ENCODE peak calls at places on chromosomes 11 and 22, in eight cellular contexts. Q is GM23248; T is adipocyte; N is brain microvascular endothelial cell; G is CD8-positive, alpha-beta memory T cell; W is mesendoderm; S is sigmoid colon; A is neuronal stem cell. U is an unnamed sample. For H3K36me3, the result is how much of the 10 kb centered on the place peaks cover.

GRCh38 chr11:122004446-122004845 is 111.6 kb downstream of the BLID start:
- DNase-seq in Q (no peak), T (no peak), N (no peak), G (no peak), W (no peak), S (no peak), A (no peak), U (no peak)

GRCh38 chr22:19961868-19962245 is 20.2 kb upstream of the TXNRD2 start:
- DNase-seq in Q (no peak), T (no peak), N (no peak), G (no peak), W (no peak), S (no peak), A (no peak), U (no peak)

GRCh38 chr11:35275808-35276170 is 136.8 kb downstream of the CD44 start:
- DNase-seq in Q (peak), T (peak), N (no peak), G (no peak), W (no peak), S (no peak), A (no peak), U (no peak)

GRCh38 chr22:46289244-46289891 is 7.3 kb upstream of the GTSE1 start:
- DNase-seq in Q (no peak), T (no peak), N (no peak), G (no peak), W (no peak), S (no peak), A (no peak), U (no peak)

GRCh38 chr11:441418-442274 is at the start of gene ANO9:
- DNase-seq in Q (no peak), T (no peak), N (no peak), G (peak), W (peak), S (no peak), A (no peak), U (no peak)

GRCh38 chr11:13052130-13052541 is 43.0 kb downstream of the RASSF10 start:
- DNase-seq in Q (no peak), T (no peak), N (no peak), G (no peak), W (peak), S (no peak), A (no peak), U (no peak)

GRCh38 chr11:2841411-2842190 is 44.0 kb downstream of the CDKN1C start:
- DNase-seq in Q (no peak), T (no peak), N (no peak), G (no peak), W (no peak), S (no peak), A (no peak), U (no peak)

GRCh38 chr11:15114501-15115475 is at the start of gene INSC:
- DNase-seq in Q (peak), T (peak), N (no peak), G (no peak), W (peak), S (no peak), A (peak), U (no peak)

GRCh38 chr11:88552377-88553029 is 215.0 kb upstream of the CTSC start:
- DNase-seq in Q (peak), T (peak), N (peak), G (peak), W (peak), S (no peak), A (peak), U (no peak)

GRCh38 chr11:35389897-35390462 is 29.4 kb downstream of the SLC1A2 start:
- DNase-seq in Q (no peak), T (no peak), N (no peak), G (no peak), W (no peak), S (no peak), A (no peak), U (no peak)

GRCh38 chr11:701741-702513 is 4.1 kb upstream of the EPS8L2 start:
- DNase-seq in Q (no peak), T (no peak), N (no peak), G (no peak), W (no peak), S (no peak), A (no peak), U (no peak)

GRCh38 chr11:62889484-62890437 is 9.1 kb downstream of the SLC3A2 start:
- DNase-seq in Q (peak), T (no peak), N (no peak), G (peak), W (peak), S (no peak), A (no peak), U (no peak)

GRCh38 chr11:6431861-6432260 is 8.9 kb downstream of the HPX start:
- DNase-seq in Q (peak), T (peak), N (peak), G (no peak), W (peak), S (no peak), A (no peak), U (no peak)

GRCh38 chr22:39913886-39914285 is 13.0 kb downstream of the GRAP2 start:
- DNase-seq in Q (no peak), T (no peak), N (no peak), G (no peak), W (no peak), S (no peak), A (peak), U (no peak)

GRCh38 chr11:113242767-113243397 is 71.5 kb upstream of the TTC12 start:
- DNase-seq in Q (peak), T (peak), N (peak), G (no peak), W (peak), S (no peak), A (no peak), U (no peak)

GRCh38 chr11:108009497-108010360 is 1.0 kb downstream of the CUL5 start:
- DNase-seq in Q (peak), T (peak), N (peak), G (no peak), W (peak), S (no peak), A (no peak), U (no peak)

GRCh38 chr11:64156235-64157011 is 9.5 kb downstream of the MACROD1 start:
- DNase-seq in Q (no peak), T (no peak), N (no peak), G (no peak), W (no peak), S (no peak), A (no peak), U (no peak)

GRCh38 chr22:19818264-19819208 is 36.1 kb downstream of the GNB1L start:
- DNase-seq in Q (no peak), T (no peak), N (no peak), G (no peak), W (no peak), S (no peak), A (no peak), U (no peak)

GRCh38 chr11:2825886-2826678 is 59.5 kb downstream of the CDKN1C start:
- DNase-seq in Q (peak), T (peak), N (peak), G (no peak), W (peak), S (peak), A (peak), U (peak)

GRCh38 chr11:64918056-64918455 is 1.0 kb upstream of the ATG2A start:
- DNase-seq in Q (peak), T (peak), N (peak), G (no peak), W (peak), S (peak), A (no peak), U (no peak)

GRCh38 chr22:21076907-21077625 is 31.3 kb downstream of the LRRC74B start:
- DNase-seq in Q (no peak), T (no peak), N (no peak), G (no peak), W (no peak), S (no peak), A (no peak), U (no peak)

GRCh38 chr11:121473064-121473777 is 20.5 kb upstream of the SORL1-AS1 start:
- DNase-seq in Q (peak), T (peak), N (no peak), G (no peak), W (no peak), S (no peak), A (no peak), U (no peak)

GRCh38 chr22:36238348-36239149 is 778 bp downstream of the APOL2 start:
- DNase-seq in Q (peak), T (peak), N (no peak), G (no peak), W (no peak), S (no peak), A (no peak), U (no peak)

GRCh38 chr11:94948070-94948617 is 25.2 kb downstream of the CWC15 start:
- DNase-seq in Q (peak), T (peak), N (no peak), G (no peak), W (no peak), S (no peak), A (no peak), U (no peak)

GRCh38 chr11:20021212-20021611 is 139.1 kb downstream of the DBX1 start:
- DNase-seq in Q (no peak), T (no peak), N (no peak), G (no peak), W (no peak), S (no peak), A (no peak), U (no peak)

GRCh38 chr22:35967046-35967397 is 61.6 kb downstream of the RBFOX2 start:
- DNase-seq in Q (no peak), T (no peak), N (no peak), G (no peak), W (no peak), S (no peak), A (no peak), U (no peak)

DNA sequence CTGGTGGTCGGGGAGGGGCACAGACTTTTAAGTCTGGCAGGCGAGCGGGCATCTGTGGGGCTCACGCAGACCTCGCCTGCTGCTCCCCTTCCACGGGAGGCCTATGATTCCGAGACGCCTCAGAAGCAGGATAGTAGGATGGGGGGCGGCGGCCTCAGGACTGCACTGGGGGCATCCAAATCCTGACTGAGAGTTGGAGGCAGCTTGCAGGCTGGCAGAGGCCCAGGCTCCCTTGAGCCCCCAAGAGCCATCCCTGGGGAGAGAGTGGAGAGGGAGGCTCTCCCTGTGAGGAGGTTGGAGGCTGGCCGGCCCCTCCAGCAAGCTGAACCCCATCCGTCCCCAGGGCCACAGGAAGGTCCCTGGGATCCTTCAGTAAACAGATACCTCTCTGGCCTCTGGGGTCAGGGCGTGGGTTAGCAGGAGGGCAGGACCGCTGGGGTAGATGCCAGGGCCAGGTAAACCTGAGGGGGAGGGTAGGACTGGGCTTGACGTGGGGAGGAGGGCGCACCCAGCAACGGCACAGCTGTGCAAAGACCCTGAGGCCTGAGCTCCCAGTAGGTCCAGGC is 33.3 kb downstream of the SBF1 start:
- DNase-seq in Q (no peak), T (no peak), N (no peak), G (no peak), W (no peak), S (no peak), A (no peak), U (no peak)
- H3K36me3 ChIP-seq in Q (under half), T (half or more), N (under half), G (under half), W (under half), S (half or more), A (under half), U (under half)

GRCh38 chr22:44928711-44929347 is 81.0 kb downstream of the PHF21B start:
- DNase-seq in Q (no peak), T (no peak), N (no peak), G (no peak), W (no peak), S (peak), A (no peak), U (no peak)

GRCh38 chr22:44930711-44931035 is 79.1 kb downstream of the PHF21B start:
- DNase-seq in Q (no peak), T (no peak), N (no peak), G (no peak), W (no peak), S (no peak), A (no peak), U (no peak)

GRCh38 chr22:44930016-44930710 is 79.6 kb downstream of the PHF21B start:
- DNase-seq in Q (no peak), T (no peak), N (no peak), G (no peak), W (no peak), S (no peak), A (no peak), U (no peak)

GRCh38 chr22:44928064-44928463 is 81.7 kb downstream of the PHF21B start:
- DNase-seq in Q (no peak), T (no peak), N (no peak), G (no peak), W (no peak), S (peak), A (no peak), U (no peak)

GRCh38 chr22:44929348-44930015 is 80.3 kb downstream of the PHF21B start:
- DNase-seq in Q (no peak), T (no peak), N (no peak), G (no peak), W (no peak), S (no peak), A (no peak), U (no peak)
- H3K36me3 ChIP-seq in Q (under half), T (under half), N (under half), G (under half), W (under half), S (under half), A (under half), U (under half)

GRCh38 chr22:30531651-30532608 is 14.6 kb downstream of the SEC14L6 start:
- DNase-seq in Q (no peak), T (no peak), N (no peak), G (no peak), W (no peak), S (no peak), A (no peak), U (no peak)
- H3K36me3 ChIP-seq in Q (under half), T (under half), N (under half), G (under half), W (under half), S (under half), A (under half), U (under half)

GRCh38 chr11:33133761-33134160 is 27.5 kb downstream of the CSTF3 start:
- DNase-seq in Q (no peak), T (no peak), N (no peak), G (no peak), W (no peak), S (no peak), A (no peak), U (no peak)

GRCh38 chr11:33128739-33129138 is 32.5 kb downstream of the CSTF3 start:
- DNase-seq in Q (no peak), T (no peak), N (no peak), G (no peak), W (no peak), S (no peak), A (no peak), U (no peak)

GRCh38 chr11:33135216-33135615 is 26.1 kb downstream of the CSTF3 start:
- DNase-seq in Q (peak), T (peak), N (peak), G (no peak), W (peak), S (no peak), A (no peak), U (no peak)

GRCh38 chr11:33135768-33136443 is 25.4 kb downstream of the CSTF3 start:
- DNase-seq in Q (no peak), T (no peak), N (no peak), G (no peak), W (no peak), S (no peak), A (no peak), U (no peak)

DNA sequence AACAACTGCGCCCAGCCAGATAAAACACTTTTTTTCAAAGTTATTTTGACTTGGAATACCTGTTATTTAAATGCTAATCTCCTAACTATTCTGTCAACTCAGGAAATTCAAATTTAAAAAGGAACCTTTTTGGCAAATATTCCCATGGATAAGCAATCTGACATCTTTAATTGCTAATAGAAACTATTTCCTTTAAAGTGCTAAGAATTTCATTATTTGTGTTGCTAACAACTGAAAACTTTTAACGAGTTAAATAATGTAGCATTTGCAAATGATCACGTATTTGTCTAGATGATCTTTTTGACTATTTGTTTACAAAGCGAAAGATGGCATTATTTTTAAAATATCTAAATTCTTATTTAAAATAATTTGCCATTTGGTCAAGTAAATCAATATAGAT is 28.8 kb downstream of the CSTF3 start:
- DNase-seq in Q (no peak), T (no peak), N (no peak), G (no peak), W (no peak), S (no peak), A (no peak), U (no peak)
- H3K36me3 ChIP-seq in Q (under half), T (under half), N (under half), G (under half), W (under half), S (under half), A (under half), U (under half)

U was measured in thoracic aorta.